ENCODE peak calls at places on chromosome 11, in seven cellular contexts. B is GM04504, S is brain microvascular endothelial cell, F is ACHN, R is activated T-cell treated with anti-CD3 and anti-CD28 coated beads for 1 hour, N is ovary, H is kidney tubule cell. U is an unnamed sample.

GRCh38 chr11:69300124-69301032 is 6.4 kb downstream of the MYEOV start:
- DNase-seq in B (peak; percentile 74), S (peak; percentile 70), F (peak; percentile 85), R (no peak), N (no peak), H (peak; percentile 95), U (no peak)

GRCh38 chr11:92306966-92307504 is 82.4 kb downstream of the FAT3 start:
- DNase-seq in B (no peak), S (no peak), F (no peak), R (no peak), N (no peak), H (no peak), U (no peak)

GRCh38 chr11:69240332-69241074 is 53.5 kb upstream of the MYEOV start:
- DNase-seq in B (no peak), S (no peak), F (peak; percentile 2), R (no peak), N (no peak), H (no peak), U (peak; percentile 15)

GRCh38 chr11:44990665-44991064 is 40.0 kb upstream of the TP53I11 start:
- DNase-seq in B (no peak), S (no peak), F (no peak), R (no peak), N (no peak), H (no peak), U (no peak)

GRCh38 chr11:130737866-130738431 is 178.3 kb downstream of the SNX19 start:
- DNase-seq in B (peak; percentile 38), S (peak; percentile 74), F (no peak), R (no peak), N (no peak), H (peak; percentile 71), U (no peak)

GRCh38 chr11:44943118-44943517 is 7.6 kb downstream of the TP53I11 start:
- DNase-seq in B (no peak), S (no peak), F (peak; percentile 58), R (no peak), N (no peak), H (peak; percentile 78), U (peak; percentile 35)

GRCh38 chr11:57638005-57638760 is 11.5 kb downstream of the YPEL4 start:
- DNase-seq in B (peak; percentile 69), S (peak; percentile 86), F (peak; percentile 88), R (no peak), N (peak; percentile 83), H (peak; percentile 86), U (peak; percentile 69)

GRCh38 chr11:44709966-44710365 is 16.8 kb upstream of the TSPAN18 start:
- DNase-seq in B (no peak), S (no peak), F (no peak), R (no peak), N (no peak), H (peak; percentile 70), U (no peak)

GRCh38 chr11:2657697-2658284 is 42.0 kb downstream of the KCNQ1OT1 start:
- DNase-seq in B (no peak), S (no peak), F (no peak), R (no peak), N (no peak), H (no peak), U (no peak)

GRCh38 chr11:35029979-35030378 is 109.0 kb upstream of the CD44 start:
- DNase-seq in B (peak; percentile 69), S (peak; percentile 66), F (peak; percentile 14), R (no peak), N (no peak), H (peak; percentile 63), U (no peak)

GRCh38 chr11:115311949-115312348 is 192.3 kb downstream of the CADM1 start:
- DNase-seq in B (no peak), S (no peak), F (no peak), R (no peak), N (no peak), H (no peak), U (no peak)

GRCh38 chr11:117618273-117618672 is 178.7 kb downstream of the DSCAML1 start:
- DNase-seq in B (no peak), S (no peak), F (no peak), R (no peak), N (no peak), H (peak; percentile 27), U (no peak)

GRCh38 chr11:117203069-117203407 is 3.9 kb downstream of the TAGLN start:
- DNase-seq in B (no peak), S (no peak), F (no peak), R (no peak), N (no peak), H (no peak), U (no peak)

GRCh38 chr11:69138265-69138664 is 17.5 kb upstream of the SMIM38 start:
- DNase-seq in B (peak; percentile 41), S (peak; percentile 59), F (no peak), R (no peak), N (no peak), H (peak; percentile 74), U (no peak)

GRCh38 chr11:16296243-16296642 is 60.1 kb downstream of the SOX6 start:
- DNase-seq in B (no peak), S (no peak), F (no peak), R (no peak), N (no peak), H (no peak), U (no peak)

GRCh38 chr11:11842426-11843008 is 745 bp downstream of the USP47 start:
- DNase-seq in B (peak; percentile 60), S (peak; percentile 68), F (peak; percentile 77), R (peak; percentile 31), N (peak; percentile 53), H (peak; percentile 71), U (peak; percentile 65)

GRCh38 chr11:23570828-23571227 is 710.6 kb upstream of the CCDC179 start:
- DNase-seq in B (no peak), S (peak; percentile 44), F (no peak), R (no peak), N (no peak), H (no peak), U (no peak)

GRCh38 chr11:72045849-72046248 is 34.5 kb downstream of the NUMA1 start:
- DNase-seq in B (no peak), S (no peak), F (no peak), R (no peak), N (peak; percentile 61), H (no peak), U (no peak)

GRCh38 chr11:110679323-110679980 is 32.8 kb downstream of the ARHGAP20 start:
- DNase-seq in B (no peak), S (peak; percentile 24), F (no peak), R (no peak), N (no peak), H (no peak), U (no peak)

GRCh38 chr11:100925935-100926334 is 203.7 kb downstream of the PGR start:
- DNase-seq in B (peak; percentile 31), S (peak; percentile 48), F (peak; percentile 33), R (no peak), N (no peak), H (peak; percentile 51), U (no peak)

GRCh38 chr11:20161230-20161918 is 1.1 kb upstream of the DBX1 start:
- DNase-seq in B (no peak), S (no peak), F (no peak), R (no peak), N (no peak), H (peak; percentile 6), U (no peak)

GRCh38 chr11:75406338-75406777 is 7.0 kb downstream of the RPS3 start:
- DNase-seq in B (no peak), S (no peak), F (no peak), R (no peak), N (no peak), H (peak; percentile 44), U (no peak)

GRCh38 chr11:1310315-1310687 is 869 bp upstream of the TOLLIP start:
- DNase-seq in B (no peak), S (no peak), F (no peak), R (no peak), N (no peak), H (no peak), U (no peak)

U was measured in tibial artery.